ENCODE peak calls at places on chromosomes 12 and 14, in six cellular contexts. One of them, this sample, is unnamed.

GRCh38 chr12:32508626-32509025 is 109.3 kb downstream of the FGD4 start:
- DNase-seq in neuronal stem cell: no peak
- DNase-seq in H9: no peak
- DNase-seq in IMR-90: no peak
- DNase-seq in mesenchymal stem cell: no peak
- DNase-seq in H1: no peak
- DNase-seq in this sample: no peak

GRCh38 chr14:42316746-42317145 is 710.1 kb downstream of the LRFN5 start:
- DNase-seq in neuronal stem cell: no peak
- DNase-seq in H9: no peak
- DNase-seq in IMR-90: no peak
- DNase-seq in mesenchymal stem cell: no peak
- DNase-seq in H1: no peak
- DNase-seq in this sample: no peak

GRCh38 chr12:121806556-121807308 is 2.9 kb downstream of the SETD1B start:
- DNase-seq in neuronal stem cell: no peak
- DNase-seq in H9: no peak
- DNase-seq in IMR-90: no peak
- DNase-seq in mesenchymal stem cell: peak; percentile 57
- DNase-seq in H1: no peak
- DNase-seq in this sample: peak; percentile 60

GRCh38 chr12:124994435-124994975 is 1.1 kb downstream of the BRI3BP start:
- DNase-seq in neuronal stem cell: no peak
- DNase-seq in H9: no peak
- DNase-seq in IMR-90: no peak
- DNase-seq in mesenchymal stem cell: no peak
- DNase-seq in H1: no peak
- DNase-seq in this sample: peak; percentile 46

GRCh38 chr14:53848851-53849250 is 107.8 kb downstream of the BMP4 start:
- DNase-seq in neuronal stem cell: no peak
- DNase-seq in H9: no peak
- DNase-seq in IMR-90: no peak
- DNase-seq in mesenchymal stem cell: no peak
- DNase-seq in H1: no peak
- DNase-seq in this sample: no peak

GRCh38 chr12:116880213-116880816 is 926 bp downstream of the HRK start:
- DNase-seq in neuronal stem cell: no peak
- DNase-seq in H9: peak; percentile 38
- DNase-seq in IMR-90: no peak
- DNase-seq in mesenchymal stem cell: peak; percentile 11
- DNase-seq in H1: no peak
- DNase-seq in this sample: no peak

GRCh38 chr12:11853126-11853525 is 203.7 kb downstream of the ETV6 start:
- DNase-seq in neuronal stem cell: no peak
- DNase-seq in H9: no peak
- DNase-seq in IMR-90: no peak
- DNase-seq in mesenchymal stem cell: no peak
- DNase-seq in H1: no peak
- DNase-seq in this sample: no peak

GRCh38 chr12:124687695-124688301 is 120.4 kb upstream of the NCOR2 start:
- DNase-seq in neuronal stem cell: no peak
- DNase-seq in H9: no peak
- DNase-seq in IMR-90: no peak
- DNase-seq in mesenchymal stem cell: peak; percentile 72
- DNase-seq in H1: no peak
- DNase-seq in this sample: no peak

GRCh38 chr12:108296933-108297332 is 42.2 kb downstream of the CMKLR1 start:
- DNase-seq in neuronal stem cell: no peak
- DNase-seq in H9: no peak
- DNase-seq in IMR-90: no peak
- DNase-seq in mesenchymal stem cell: no peak
- DNase-seq in H1: no peak
- DNase-seq in this sample: no peak

GRCh38 chr12:24537241-24537860 is 411.6 kb downstream of the BCAT1 start:
- DNase-seq in neuronal stem cell: no peak
- DNase-seq in H9: no peak
- DNase-seq in IMR-90: no peak
- DNase-seq in mesenchymal stem cell: peak; percentile 56
- DNase-seq in H1: no peak
- DNase-seq in this sample: no peak
- H4K8ac ChIP-seq in neuronal stem cell: no peak overlapping the region
- H4K8ac ChIP-seq in H9: no peak overlapping the region
- H4K8ac ChIP-seq in IMR-90: no peak overlapping the region
- H4K8ac ChIP-seq in mesenchymal stem cell: no peak overlapping the region
- H4K8ac ChIP-seq in H1: no peak overlapping the region
- H4K8ac ChIP-seq in this sample: peak overlapping the region; percentile 93

GRCh38 chr14:73780896-73781295 is 66.7 kb upstream of the PNMA1 start:
- DNase-seq in neuronal stem cell: no peak
- DNase-seq in H9: no peak
- DNase-seq in IMR-90: no peak
- DNase-seq in mesenchymal stem cell: no peak
- DNase-seq in H1: no peak
- DNase-seq in this sample: no peak
- H3K4me1 ChIP-seq in neuronal stem cell: peaks cover 30% of the 10 kb centered on the region
- H3K4me1 ChIP-seq in H9: peaks cover 3% of the 10 kb centered on the region
- H3K4me1 ChIP-seq in IMR-90: peaks cover 25% of the 10 kb centered on the region
- H3K4me1 ChIP-seq in mesenchymal stem cell: peaks cover 38% of the 10 kb centered on the region
- H3K4me1 ChIP-seq in H1: peaks cover 7% of the 10 kb centered on the region
- H3K4me1 ChIP-seq in this sample: peaks cover 8% of the 10 kb centered on the region

GRCh38 chr12:6612247-6612646 is 5.1 kb upstream of the CHD4 start:
- DNase-seq in neuronal stem cell: no peak
- DNase-seq in H9: no peak
- DNase-seq in IMR-90: no peak
- DNase-seq in mesenchymal stem cell: no peak
- DNase-seq in H1: no peak
- DNase-seq in this sample: no peak

GRCh38 chr12:6612652-6613014 is 5.5 kb upstream of the CHD4 start:
- DNase-seq in neuronal stem cell: no peak
- DNase-seq in H9: no peak
- DNase-seq in IMR-90: no peak
- DNase-seq in mesenchymal stem cell: no peak
- DNase-seq in H1: no peak
- DNase-seq in this sample: no peak

GRCh38 chr12:6614513-6615177 is 7.5 kb upstream of the CHD4 start:
- DNase-seq in neuronal stem cell: no peak
- DNase-seq in H9: peak; percentile 75
- DNase-seq in IMR-90: no peak
- DNase-seq in mesenchymal stem cell: peak; percentile 41
- DNase-seq in H1: no peak
- DNase-seq in this sample: peak; percentile 82

GRCh38 chr12:6613776-6614512 is 6.8 kb upstream of the CHD4 start:
- DNase-seq in neuronal stem cell: peak; percentile 95
- DNase-seq in H9: peak; percentile 98
- DNase-seq in IMR-90: peak; percentile 99
- DNase-seq in mesenchymal stem cell: peak; percentile 99
- DNase-seq in H1: peak; percentile 86
- DNase-seq in this sample: peak; percentile 100

GRCh38 chr12:6613015-6613775 is 6.0 kb upstream of the CHD4 start:
- DNase-seq in neuronal stem cell: peak; percentile 77
- DNase-seq in H9: peak; percentile 62
- DNase-seq in IMR-90: peak; percentile 72
- DNase-seq in mesenchymal stem cell: peak; percentile 72
- DNase-seq in H1: no peak
- DNase-seq in this sample: peak; percentile 88
- H4K8ac ChIP-seq in neuronal stem cell: no peak overlapping the region
- H4K8ac ChIP-seq in H9: no peak overlapping the region
- H4K8ac ChIP-seq in IMR-90: peak overlapping the region; percentile 100
- H4K8ac ChIP-seq in mesenchymal stem cell: peak overlapping the region; percentile 100
- H4K8ac ChIP-seq in H1: peak overlapping the region; percentile 54
- H4K8ac ChIP-seq in this sample: peak overlapping the region; percentile 97

GRCh38 chr12:64635356-64635998 is 25.2 kb downstream of the RASSF3 start:
- DNase-seq in neuronal stem cell: no peak
- DNase-seq in H9: no peak
- DNase-seq in IMR-90: no peak
- DNase-seq in mesenchymal stem cell: no peak
- DNase-seq in H1: no peak
- DNase-seq in this sample: no peak

GRCh38 chr12:64631197-64631596 is 20.9 kb downstream of the RASSF3 start:
- DNase-seq in neuronal stem cell: no peak
- DNase-seq in H9: no peak
- DNase-seq in IMR-90: no peak
- DNase-seq in mesenchymal stem cell: no peak
- DNase-seq in H1: no peak
- DNase-seq in this sample: no peak

GRCh38 chr12:64633186-64633939 is 23.1 kb downstream of the RASSF3 start:
- DNase-seq in neuronal stem cell: no peak
- DNase-seq in H9: no peak
- DNase-seq in IMR-90: no peak
- DNase-seq in mesenchymal stem cell: no peak
- DNase-seq in H1: no peak
- DNase-seq in this sample: no peak

GRCh38 chr12:64634508-64635092 is 24.3 kb downstream of the RASSF3 start:
- DNase-seq in neuronal stem cell: no peak
- DNase-seq in H9: no peak
- DNase-seq in IMR-90: no peak
- DNase-seq in mesenchymal stem cell: no peak
- DNase-seq in H1: no peak
- DNase-seq in this sample: no peak

DNA sequence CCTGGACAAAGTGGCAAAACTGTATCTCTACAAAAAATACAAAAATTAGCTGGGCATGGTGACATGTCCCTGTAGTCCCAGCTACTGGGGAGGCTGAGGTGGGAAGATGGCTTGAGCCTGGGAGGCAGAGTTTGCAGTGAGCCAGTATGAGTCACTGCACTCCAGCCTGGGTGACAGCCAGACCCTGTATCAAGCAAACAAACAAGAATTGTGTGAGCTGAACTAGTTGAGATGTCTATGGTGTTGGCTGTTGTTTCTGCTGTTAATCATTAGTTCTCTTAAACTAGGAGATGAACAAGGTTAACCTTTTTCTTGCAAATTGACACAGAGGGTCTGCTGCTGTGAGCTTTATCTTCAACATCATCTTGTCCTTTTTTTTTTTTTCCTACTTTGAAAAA is 23.6 kb downstream of the RASSF3 start:
- DNase-seq in neuronal stem cell: no peak
- DNase-seq in H9: no peak
- DNase-seq in IMR-90: peak; percentile 83
- DNase-seq in mesenchymal stem cell: peak; percentile 83
- DNase-seq in H1: no peak
- DNase-seq in this sample: peak; percentile 29
- H3K4me1 ChIP-seq in neuronal stem cell: no peaks in the 10 kb centered on the region
- H3K4me1 ChIP-seq in H9: no peaks in the 10 kb centered on the region
- H3K4me1 ChIP-seq in IMR-90: peaks cover 13% of the 10 kb centered on the region
- H3K4me1 ChIP-seq in mesenchymal stem cell: peaks cover 4% of the 10 kb centered on the region
- H3K4me1 ChIP-seq in H1: peaks cover 8% of the 10 kb centered on the region
- H3K4me1 ChIP-seq in this sample: no peaks in the 10 kb centered on the region

GRCh38 chr14:22886500-22887259 is 3.7 kb downstream of the REM2 start:
- DNase-seq in neuronal stem cell: peak; percentile 82
- DNase-seq in H9: peak; percentile 92
- DNase-seq in IMR-90: peak; percentile 13
- DNase-seq in mesenchymal stem cell: peak; percentile 70
- DNase-seq in H1: peak; percentile 87
- DNase-seq in this sample: peak; percentile 94

GRCh38 chr14:22887990-22888378 is 5.0 kb downstream of the REM2 start:
- DNase-seq in neuronal stem cell: no peak
- DNase-seq in H9: no peak
- DNase-seq in IMR-90: no peak
- DNase-seq in mesenchymal stem cell: no peak
- DNase-seq in H1: no peak
- DNase-seq in this sample: no peak

GRCh38 chr14:22888662-22889061 is 5.6 kb downstream of the REM2 start:
- DNase-seq in neuronal stem cell: no peak
- DNase-seq in H9: no peak
- DNase-seq in IMR-90: no peak
- DNase-seq in mesenchymal stem cell: no peak
- DNase-seq in H1: no peak
- DNase-seq in this sample: no peak

GRCh38 chr14:22885975-22886374 is 3.0 kb downstream of the REM2 start:
- DNase-seq in neuronal stem cell: no peak
- DNase-seq in H9: no peak
- DNase-seq in IMR-90: no peak
- DNase-seq in mesenchymal stem cell: no peak
- DNase-seq in H1: no peak
- DNase-seq in this sample: no peak

GRCh38 chr14:22887260-22887989 is 4.4 kb downstream of the REM2 start:
- DNase-seq in neuronal stem cell: peak; percentile 76
- DNase-seq in H9: peak; percentile 83
- DNase-seq in IMR-90: peak; percentile 75
- DNase-seq in mesenchymal stem cell: peak; percentile 82
- DNase-seq in H1: no peak
- DNase-seq in this sample: peak; percentile 98
- H4K8ac ChIP-seq in neuronal stem cell: no peak overlapping the region
- H4K8ac ChIP-seq in H9: no peak overlapping the region
- H4K8ac ChIP-seq in IMR-90: peak overlapping the region; percentile 27
- H4K8ac ChIP-seq in mesenchymal stem cell: peak overlapping the region; percentile 14
- H4K8ac ChIP-seq in H1: no peak overlapping the region
- H4K8ac ChIP-seq in this sample: no peak overlapping the region

DNA sequence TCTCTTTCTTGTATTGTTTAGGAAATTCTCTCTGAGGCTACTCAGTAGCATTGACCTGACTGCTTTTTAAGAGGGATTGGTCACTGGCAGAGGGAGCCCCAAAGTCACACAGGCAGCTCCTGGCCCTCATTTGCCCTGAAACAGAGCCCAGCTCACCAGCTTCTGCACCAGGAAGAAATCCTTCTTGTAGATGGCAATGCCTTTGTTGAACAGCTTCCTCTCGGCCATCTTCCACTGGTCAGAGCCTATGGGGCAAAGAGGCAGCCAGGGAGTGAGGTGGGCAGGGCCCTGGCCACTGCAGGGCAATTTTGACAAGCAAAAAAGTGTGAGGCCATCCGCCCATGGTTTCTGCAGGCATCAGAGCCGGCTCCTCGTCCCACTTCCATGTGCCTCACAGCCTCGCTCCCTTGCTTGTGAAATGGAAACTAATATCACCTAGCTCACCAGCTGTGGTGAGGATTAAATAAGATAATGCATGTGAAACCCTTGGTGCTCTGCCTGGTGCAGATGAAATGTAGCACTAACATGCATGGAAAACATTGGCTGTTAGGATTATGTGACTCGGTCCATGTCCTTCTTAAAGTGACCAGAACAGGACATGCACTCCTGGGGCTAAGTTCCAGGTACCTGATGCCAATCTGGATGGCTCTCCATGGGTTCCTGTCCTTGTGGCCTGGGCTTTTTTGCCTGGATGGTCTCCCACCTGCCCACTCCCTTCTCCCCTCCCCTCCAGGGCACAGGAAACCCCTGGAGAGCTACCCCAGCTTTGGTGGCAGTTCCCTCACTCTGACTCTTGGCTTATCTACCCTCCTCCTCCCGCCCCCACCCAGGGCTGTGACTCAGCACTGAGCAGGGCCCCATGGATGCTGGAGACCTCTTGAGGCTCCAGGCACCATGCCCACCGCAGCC is 11.2 kb upstream of the PNMA1 start:
- DNase-seq in neuronal stem cell: no peak
- DNase-seq in H9: no peak
- DNase-seq in IMR-90: peak; percentile 59
- DNase-seq in mesenchymal stem cell: peak; percentile 62
- DNase-seq in H1: no peak
- DNase-seq in this sample: peak; percentile 64
- H3K4me1 ChIP-seq in neuronal stem cell: peaks cover 17% of the 10 kb centered on the region
- H3K4me1 ChIP-seq in H9: peaks cover 6% of the 10 kb centered on the region
- H3K4me1 ChIP-seq in IMR-90: peaks cover 36% of the 10 kb centered on the region
- H3K4me1 ChIP-seq in mesenchymal stem cell: peaks cover 48% of the 10 kb centered on the region
- H3K4me1 ChIP-seq in H1: peaks cover 12% of the 10 kb centered on the region
- H3K4me1 ChIP-seq in this sample: no peaks in the 10 kb centered on the region